ENCODE peak calls at places on chromosomes 3 and 15, in six cellular contexts. B is heart left ventricle, Z is OCI-M1, P is ACHN, H is RCC 7860, V is NCI-H2029. O is an unnamed sample.
A peak's percentile ranks its signal among the peaks of the same experiment; 100 is the strongest.

GRCh38 chr15:101123222-101123910 is 128.5 kb downstream of the CHSY1 start:
- DNase-seq in V (no peak), P (no peak), B (no peak), H (no peak), Z (no peak), O (peak; percentile 23)

GRCh38 chr15:68318008-68318835 is 40.7 kb downstream of the FEM1B start:
- DNase-seq in B (no peak), P (no peak), V (no peak), H (no peak), Z (no peak), O (no peak)

GRCh38 chr15:88031461-88031860 is 225.1 kb downstream of the NTRK3 start:
- DNase-seq in B (no peak), Z (no peak), V (no peak), H (peak; percentile 37), P (no peak), O (no peak)

GRCh38 chr15:92714071-92714456 is 58.5 kb upstream of the FAM174B start:
- DNase-seq in B (no peak), V (no peak), H (no peak), P (peak; percentile 4), Z (no peak), O (no peak)

GRCh38 chr3:161913786-161914389 is 417.3 kb downstream of the OTOL1 start:
- DNase-seq in Z (no peak), H (peak; percentile 83), P (peak; percentile 49), B (no peak), V (no peak), O (peak; percentile 31)

GRCh38 chr3:181007262-181007661 is 17.7 kb upstream of the DNAJC19 start:
- DNase-seq in P (no peak), H (no peak), Z (no peak), B (no peak), V (no peak), O (no peak)

GRCh38 chr3:21464745-21465144 is 286.3 kb downstream of the ZNF385D start:
- DNase-seq in B (no peak), H (no peak), Z (peak; percentile 8), V (no peak), P (no peak), O (no peak)

GRCh38 chr15:52523192-52523591 is 5.5 kb downstream of the MYO5A start:
- DNase-seq in Z (no peak), V (no peak), B (no peak), P (peak; percentile 13), H (peak; percentile 29), O (peak; percentile 22)

GRCh38 chr3:4906107-4906621 is 73.1 kb upstream of the BHLHE40 start:
- DNase-seq in P (peak; percentile 80), Z (no peak), H (peak; percentile 93), B (no peak), V (no peak), O (peak; percentile 67)

GRCh38 chr15:99307735-99308134 is 56.5 kb downstream of the LRRC28 start:
- DNase-seq in Z (peak; percentile 3), B (no peak), V (no peak), P (no peak), H (no peak), O (no peak)

GRCh38 chr3:43505351-43505750 is 116.5 kb downstream of the ANO10 start:
- DNase-seq in V (no peak), Z (peak; percentile 30), P (no peak), H (peak; percentile 30), B (no peak), O (no peak)